ENCODE peak calls at places on chromosomes 7 and 10, in seven cellular contexts. L, P, T, U, V, A and N are unnamed samples.

GRCh38 chr10:8513155-8514147 is 459.0 kb downstream of the GATA3 start:
- DNase-seq in L (no peak), P (no peak), T (no peak), U (no peak), V (no peak), A (no peak), N (no peak)

GRCh38 chr7:8092140-8092539 is 123.5 kb downstream of the GLCCI1 start:
- DNase-seq in L (no peak), P (no peak), T (no peak), U (no peak), V (no peak), A (no peak), N (no peak)

GRCh38 chr7:145036592-145037386 is 200.9 kb upstream of the TPK1 start:
- DNase-seq in L (no peak), P (peak), T (peak), U (peak), V (peak), A (peak), N (peak)

GRCh38 chr7:135761751-135762488 is 13.3 kb upstream of the FAM180A start:
- DNase-seq in L (peak), P (no peak), T (peak), U (no peak), V (no peak), A (peak), N (peak)

GRCh38 chr7:47979832-47980181 is 392 bp upstream of the HUS1 start:
- DNase-seq in L (no peak), P (no peak), T (no peak), U (no peak), V (no peak), A (no peak), N (no peak)

GRCh38 chr7:119172043-119172442 is 947.5 kb downstream of the ANKRD7 start:
- DNase-seq in L (no peak), P (no peak), T (no peak), U (no peak), V (no peak), A (no peak), N (no peak)

GRCh38 chr10:114174462-114175190 is 623 bp upstream of the CCDC186 start:
- DNase-seq in L (peak), P (peak), T (peak), U (no peak), V (peak), A (peak), N (peak)

GRCh38 chr7:77184990-77185389 is 14.6 kb downstream of the FGL2 start:
- DNase-seq in L (no peak), P (no peak), T (no peak), U (no peak), V (no peak), A (no peak), N (no peak)

GRCh38 chr10:120221873-120222485 is 235.0 kb upstream of the PLPP4 start:
- DNase-seq in L (no peak), P (peak), T (peak), U (peak), V (no peak), A (no peak), N (peak)

GRCh38 chr7:24227603-24228359 is 56.2 kb upstream of the NPY start:
- DNase-seq in L (no peak), P (no peak), T (no peak), U (peak), V (no peak), A (no peak), N (no peak)

GRCh38 chr7:154987571-154987970 is 15.4 kb downstream of the PAXIP1 start:
- DNase-seq in L (no peak), P (no peak), T (no peak), U (no peak), V (no peak), A (no peak), N (no peak)

GRCh38 chr7:33821970-33822369 is 83.4 kb upstream of the BMPER start:
- DNase-seq in L (no peak), P (no peak), T (no peak), U (no peak), V (no peak), A (no peak), N (no peak)

GRCh38 chr7:133561361-133561760 is 308.5 kb downstream of the EXOC4 start:
- DNase-seq in L (no peak), P (no peak), T (no peak), U (no peak), V (no peak), A (peak), N (no peak)

GRCh38 chr7:121000091-121000983 is 11.8 kb downstream of the CPED1 start:
- DNase-seq in L (no peak), P (no peak), T (peak), U (no peak), V (no peak), A (peak), N (peak)

GRCh38 chr7:36372156-36372555 is 17.5 kb upstream of the ANLN start:
- DNase-seq in L (no peak), P (no peak), T (no peak), U (no peak), V (no peak), A (no peak), N (no peak)

GRCh38 chr7:45021604-45022296 is 21.7 kb downstream of the CCM2 start:
- DNase-seq in L (no peak), P (no peak), T (peak), U (no peak), V (no peak), A (peak), N (peak)

GRCh38 chr7:33623267-33623666 is 282.1 kb upstream of the BMPER start:
- DNase-seq in L (no peak), P (no peak), T (no peak), U (no peak), V (no peak), A (peak), N (no peak)

GRCh38 chr10:132665946-132666732 is 119.8 kb downstream of the NKX6-2 start:
- DNase-seq in L (no peak), P (peak), T (peak), U (no peak), V (no peak), A (peak), N (peak)

GRCh38 chr7:143434660-143435059 is 8.6 kb upstream of the TAS2R60 start:
- DNase-seq in L (peak), P (peak), T (peak), U (no peak), V (peak), A (peak), N (no peak)

GRCh38 chr10:95201736-95202135 is 7.7 kb downstream of the ACSM6 start:
- DNase-seq in L (no peak), P (no peak), T (no peak), U (no peak), V (no peak), A (peak), N (peak)

GRCh38 chr7:44853391-44853790 is 5.5 kb upstream of the H2AZ2 start:
- DNase-seq in L (no peak), P (no peak), T (no peak), U (no peak), V (no peak), A (no peak), N (no peak)

GRCh38 chr10:28570598-28570997 is 37.7 kb downstream of the WAC start:
- DNase-seq in L (no peak), P (no peak), T (no peak), U (no peak), V (no peak), A (no peak), N (no peak)

GRCh38 chr7:44057849-44058758 is 7.3 kb downstream of the PGAM2 start:
- DNase-seq in L (no peak), P (no peak), T (no peak), U (no peak), V (peak), A (no peak), N (no peak)

GRCh38 chr10:43892062-43892765 is 243.5 kb upstream of the ZNF32 start:
- DNase-seq in L (peak), P (no peak), T (no peak), U (no peak), V (no peak), A (peak), N (peak)

GRCh38 chr10:128633864-128634541 is 507.8 kb upstream of the MKI67 start:
- DNase-seq in L (no peak), P (no peak), T (no peak), U (no peak), V (no peak), A (no peak), N (no peak)

GRCh38 chr10:13890617-13891541 is 304.1 kb downstream of the PRPF18 start:
- DNase-seq in L (no peak), P (no peak), T (peak), U (peak), V (no peak), A (peak), N (peak)

GRCh38 chr7:42993038-42993437 is 60.9 kb downstream of the MRPL32 start:
- DNase-seq in L (no peak), P (no peak), T (peak), U (no peak), V (no peak), A (no peak), N (no peak)

GRCh38 chr7:134894928-134895327 is 91.4 kb upstream of the AGBL3 start:
- DNase-seq in L (no peak), P (no peak), T (no peak), U (no peak), V (no peak), A (no peak), N (no peak)

GRCh38 chr10:132514841-132515521 is 22.6 kb upstream of the INPP5A start:
- DNase-seq in L (no peak), P (no peak), T (no peak), U (no peak), V (peak), A (no peak), N (no peak)

GRCh38 chr10:5317547-5318107 is 47.1 kb upstream of the UCN3 start:
- DNase-seq in L (no peak), P (peak), T (peak), U (no peak), V (no peak), A (peak), N (peak)

GRCh38 chr10:132548869-132549268 is 11.3 kb downstream of the INPP5A start:
- DNase-seq in L (no peak), P (no peak), T (no peak), U (no peak), V (no peak), A (no peak), N (no peak)

GRCh38 chr7:103685646-103686418 is 239.8 kb upstream of the SLC26A5 start:
- DNase-seq in L (no peak), P (no peak), T (no peak), U (no peak), V (no peak), A (no peak), N (no peak)

GRCh38 chr10:113538131-113538530 is 14.7 kb upstream of the HABP2 start:
- DNase-seq in L (no peak), P (no peak), T (no peak), U (no peak), V (no peak), A (no peak), N (no peak)

GRCh38 chr10:68086910-68087309 is 11.8 kb upstream of the HERC4 start:
- DNase-seq in L (no peak), P (no peak), T (no peak), U (no peak), V (no peak), A (no peak), N (no peak)

GRCh38 chr10:46545861-46546590 is 10.4 kb downstream of the GPRIN2 start:
- DNase-seq in L (no peak), P (no peak), T (no peak), U (peak), V (peak), A (no peak), N (no peak)

GRCh38 chr7:128381161-128381821 is 19.8 kb upstream of the PRRT4 start:
- DNase-seq in L (peak), P (no peak), T (no peak), U (peak), V (no peak), A (no peak), N (no peak)

GRCh38 chr10:60299961-60300883 is 89.5 kb downstream of the ANK3 start:
- DNase-seq in L (peak), P (no peak), T (peak), U (no peak), V (no peak), A (peak), N (peak)

GRCh38 chr10:98349508-98349922 is 65.5 kb downstream of the PYROXD2 start:
- DNase-seq in L (peak), P (no peak), T (peak), U (no peak), V (no peak), A (peak), N (peak)

GRCh38 chr7:107118109-107118900 is 50.5 kb upstream of the HBP1 start:
- DNase-seq in L (no peak), P (no peak), T (peak), U (no peak), V (no peak), A (peak), N (peak)

GRCh38 chr10:78343266-78343665 is 309.6 kb downstream of the RPS24 start:
- DNase-seq in L (no peak), P (no peak), T (no peak), U (no peak), V (peak), A (no peak), N (no peak)

DNA sequence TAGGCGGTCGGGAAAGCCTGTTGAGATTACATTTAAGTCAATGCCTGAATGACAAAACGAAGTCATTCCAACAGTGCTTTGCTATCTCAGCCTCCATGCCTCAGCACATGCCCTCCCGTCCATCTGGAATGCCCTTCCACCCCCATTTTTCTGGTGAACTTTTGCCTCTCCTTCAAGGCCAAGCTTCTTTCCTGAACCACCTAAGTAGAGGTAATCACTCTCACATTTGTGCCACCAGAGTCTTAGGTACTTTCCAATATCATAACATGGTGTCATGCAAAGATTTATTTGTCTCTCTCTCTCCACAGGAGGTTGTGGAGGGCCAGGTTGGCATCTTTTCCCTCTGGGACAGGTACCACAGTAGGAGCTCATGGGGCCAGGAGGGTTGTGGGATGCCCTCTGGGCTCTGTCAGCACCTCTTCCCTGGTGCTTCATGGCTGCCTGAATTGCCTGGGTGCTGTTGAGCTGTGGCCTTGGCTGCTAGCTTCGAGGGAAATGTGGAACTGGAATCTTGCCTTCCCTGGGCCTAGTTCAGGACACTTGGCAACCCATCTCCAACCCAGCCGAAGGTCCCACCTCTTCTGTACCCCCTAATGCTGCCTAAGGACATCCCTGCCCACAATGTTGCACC is 5.7 kb downstream of the NKX2-3 start:
- DNase-seq in L (no peak), P (no peak), T (no peak), U (peak), V (no peak), A (no peak), N (no peak)
- H3K4me3 ChIP-seq in L (no peak), P (no peak), T (no peak), U (no peak), V (no peak), A (no peak), N (no peak)

DNA sequence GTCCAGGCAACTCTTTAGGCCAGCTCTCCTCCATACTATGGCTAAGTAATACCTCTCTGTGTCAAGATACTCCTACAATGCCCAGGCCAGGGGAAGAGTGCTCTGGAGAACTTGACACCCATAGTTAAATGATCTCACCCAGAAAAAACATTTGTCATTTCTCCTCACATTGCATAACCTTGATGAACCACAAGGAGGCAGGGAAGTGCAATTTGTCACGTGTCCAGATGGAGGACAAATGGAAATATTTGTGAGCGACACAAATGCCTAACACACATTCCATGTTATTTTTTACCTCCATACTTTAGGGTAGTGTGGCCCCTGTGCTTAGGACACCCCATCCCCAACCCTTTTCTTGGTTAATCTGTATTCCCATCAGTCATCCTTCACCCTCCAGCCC is 78.3 kb downstream of the HTR7 start:
- DNase-seq in L (no peak), P (no peak), T (no peak), U (no peak), V (no peak), A (peak), N (no peak)
- TF ChIP-seq CTCF in L (no peak), P (peak), T (peak), U (peak), V (no peak), A (peak), N (peak)

GRCh38 chr7:157656195-157656769 is 319.5 kb downstream of the DNAJB6 start:
- DNase-seq in L (no peak), P (no peak), T (no peak), U (peak), V (no peak), A (no peak), N (no peak)

GRCh38 chr7:157660971-157661610 is 324.3 kb downstream of the DNAJB6 start:
- DNase-seq in L (no peak), P (no peak), T (no peak), U (no peak), V (no peak), A (no peak), N (no peak)

GRCh38 chr7:157661611-157661975 is 324.8 kb downstream of the DNAJB6 start:
- DNase-seq in L (no peak), P (no peak), T (no peak), U (no peak), V (no peak), A (no peak), N (no peak)

GRCh38 chr7:157658851-157659412 is 322.1 kb downstream of the DNAJB6 start:
- DNase-seq in L (no peak), P (no peak), T (no peak), U (peak), V (no peak), A (no peak), N (no peak)

GRCh38 chr7:157657741-157658740 is 321.2 kb downstream of the DNAJB6 start:
- DNase-seq in L (no peak), P (no peak), T (no peak), U (peak), V (no peak), A (no peak), N (no peak)
- H3K4me3 ChIP-seq in L (no peak), P (no peak), T (no peak), U (no peak), V (no peak), A (no peak), N (no peak)

DNA sequence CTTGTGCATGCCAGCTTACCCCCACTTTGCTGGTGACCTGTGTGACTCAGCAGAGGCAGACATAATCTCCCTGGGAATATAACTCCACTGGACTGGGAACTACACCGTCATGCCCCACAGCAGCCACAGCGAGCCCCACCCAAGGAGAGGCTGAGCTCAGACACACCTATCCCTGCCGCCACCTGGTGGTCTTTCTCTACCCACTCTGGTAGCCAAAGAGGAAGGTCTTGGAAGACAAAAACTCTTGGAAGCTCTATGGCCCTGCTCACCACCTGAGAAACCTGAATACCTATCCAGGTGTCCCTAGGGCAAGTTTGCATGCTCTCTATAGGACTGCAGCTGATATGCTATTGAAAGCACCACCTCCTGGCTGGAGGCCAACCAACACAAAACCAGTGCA is 48.1 kb downstream of the MYO3A start:
- DNase-seq in L (no peak), P (no peak), T (no peak), U (no peak), V (no peak), A (no peak), N (no peak)
- TF ChIP-seq CTCF in L (no peak), P (no peak), T (no peak), U (no peak), V (no peak), A (no peak), N (no peak)

DNA sequence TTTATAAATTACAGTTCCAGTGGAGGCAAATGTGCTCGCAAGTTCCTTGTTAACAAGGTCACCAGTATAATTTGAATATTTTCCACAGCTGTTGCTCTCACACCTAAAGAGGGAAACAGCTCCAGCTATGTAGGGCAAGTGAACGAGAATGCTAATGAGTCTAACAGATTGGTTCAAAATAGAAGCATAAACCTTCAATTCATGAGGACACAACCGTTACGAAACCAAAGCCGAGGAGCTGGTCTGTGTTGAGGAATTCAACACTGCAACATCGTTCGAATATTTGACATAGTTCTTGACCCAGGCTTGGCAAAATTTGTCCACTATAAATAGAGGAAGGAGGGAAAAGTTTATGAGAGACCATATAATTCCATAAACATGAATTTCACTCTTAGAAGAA is 161.3 kb downstream of the KLF6 start:
- DNase-seq in L (no peak), P (peak), T (peak), U (no peak), V (no peak), A (peak), N (peak)
- H3K4me3 ChIP-seq in L (no peak), P (no peak), T (no peak), U (no peak), V (no peak), A (no peak), N (peak)

GRCh38 chr7:158422551-158423189 is 165.0 kb downstream of the PTPRN2 start:
- DNase-seq in L (no peak), P (no peak), T (no peak), U (no peak), V (peak), A (no peak), N (no peak)
- TF ChIP-seq CTCF in L (no peak), P (no peak), T (no peak), U (no peak), V (no peak), A (no peak), N (no peak)

GRCh38 chr10:42754155-42755027 is 28.2 kb upstream of the BMS1 start:
- DNase-seq in L (no peak), P (no peak), T (peak), U (peak), V (no peak), A (no peak), N (peak)
- H3K4me3 ChIP-seq in L (peak), P (peak), T (peak), U (peak), V (peak), A (peak), N (peak)